ENCODE peak calls at places on chromosome 6, in six cellular contexts. One of them, this sample, is unnamed.

GRCh38 chr6:111776236-111777189 is 96.7 kb downstream of the FYN start:
- DNase-seq in GM20000: no peak
- DNase-seq in pancreas: no peak
- DNase-seq in cardiac fibroblast: no peak
- DNase-seq in fibroblast of mammary gland: no peak
- DNase-seq in progenitor cell of endocrine pancreas: no peak
- DNase-seq in this sample: no peak

GRCh38 chr6:31834704-31835375 is 7.3 kb downstream of the HSPA1B start:
- DNase-seq in GM20000: peak
- DNase-seq in pancreas: peak
- DNase-seq in cardiac fibroblast: no peak
- DNase-seq in fibroblast of mammary gland: no peak
- DNase-seq in progenitor cell of endocrine pancreas: peak
- DNase-seq in this sample: peak

GRCh38 chr6:33826537-33826936 is 22.7 kb upstream of the MLN start:
- DNase-seq in GM20000: no peak
- DNase-seq in pancreas: no peak
- DNase-seq in cardiac fibroblast: no peak
- DNase-seq in fibroblast of mammary gland: no peak
- DNase-seq in progenitor cell of endocrine pancreas: no peak
- DNase-seq in this sample: no peak

GRCh38 chr6:155521719-155522118 is 66.1 kb upstream of the NOX3 start:
- DNase-seq in GM20000: no peak
- DNase-seq in pancreas: no peak
- DNase-seq in cardiac fibroblast: peak
- DNase-seq in fibroblast of mammary gland: peak
- DNase-seq in progenitor cell of endocrine pancreas: no peak
- DNase-seq in this sample: no peak

GRCh38 chr6:20227350-20227749 is 15.1 kb upstream of the MBOAT1 start:
- DNase-seq in GM20000: no peak
- DNase-seq in pancreas: no peak
- DNase-seq in cardiac fibroblast: no peak
- DNase-seq in fibroblast of mammary gland: no peak
- DNase-seq in progenitor cell of endocrine pancreas: no peak
- DNase-seq in this sample: no peak

GRCh38 chr6:71473908-71474307 is 185.3 kb downstream of the OGFRL1 start:
- DNase-seq in GM20000: no peak
- DNase-seq in pancreas: no peak
- DNase-seq in cardiac fibroblast: peak
- DNase-seq in fibroblast of mammary gland: peak
- DNase-seq in progenitor cell of endocrine pancreas: no peak
- DNase-seq in this sample: no peak

GRCh38 chr6:116975600-116975999 is 98.6 kb downstream of the RFX6 start:
- DNase-seq in GM20000: no peak
- DNase-seq in pancreas: no peak
- DNase-seq in cardiac fibroblast: peak
- DNase-seq in fibroblast of mammary gland: peak
- DNase-seq in progenitor cell of endocrine pancreas: no peak
- DNase-seq in this sample: no peak

GRCh38 chr6:2404211-2404929 is 159.0 kb upstream of the GMDS start:
- DNase-seq in GM20000: no peak
- DNase-seq in pancreas: no peak
- DNase-seq in cardiac fibroblast: no peak
- DNase-seq in fibroblast of mammary gland: no peak
- DNase-seq in progenitor cell of endocrine pancreas: no peak
- DNase-seq in this sample: no peak

GRCh38 chr6:163780993-163781392 is 366.5 kb downstream of the QKI start:
- DNase-seq in GM20000: no peak
- DNase-seq in pancreas: no peak
- DNase-seq in cardiac fibroblast: no peak
- DNase-seq in fibroblast of mammary gland: no peak
- DNase-seq in progenitor cell of endocrine pancreas: no peak
- DNase-seq in this sample: peak

GRCh38 chr6:132969188-132969587 is 154.8 kb downstream of the RPS12 start:
- DNase-seq in GM20000: no peak
- DNase-seq in pancreas: no peak
- DNase-seq in cardiac fibroblast: no peak
- DNase-seq in fibroblast of mammary gland: peak
- DNase-seq in progenitor cell of endocrine pancreas: no peak
- DNase-seq in this sample: no peak

GRCh38 chr6:38638941-38639497 is 710 bp downstream of the BTBD9 start:
- DNase-seq in GM20000: peak
- DNase-seq in pancreas: no peak
- DNase-seq in cardiac fibroblast: peak
- DNase-seq in fibroblast of mammary gland: peak
- DNase-seq in progenitor cell of endocrine pancreas: peak
- DNase-seq in this sample: peak

GRCh38 chr6:54865091-54865631 is 18.6 kb downstream of the FAM83B start:
- DNase-seq in GM20000: no peak
- DNase-seq in pancreas: no peak
- DNase-seq in cardiac fibroblast: no peak
- DNase-seq in fibroblast of mammary gland: no peak
- DNase-seq in progenitor cell of endocrine pancreas: no peak
- DNase-seq in this sample: no peak

DNA sequence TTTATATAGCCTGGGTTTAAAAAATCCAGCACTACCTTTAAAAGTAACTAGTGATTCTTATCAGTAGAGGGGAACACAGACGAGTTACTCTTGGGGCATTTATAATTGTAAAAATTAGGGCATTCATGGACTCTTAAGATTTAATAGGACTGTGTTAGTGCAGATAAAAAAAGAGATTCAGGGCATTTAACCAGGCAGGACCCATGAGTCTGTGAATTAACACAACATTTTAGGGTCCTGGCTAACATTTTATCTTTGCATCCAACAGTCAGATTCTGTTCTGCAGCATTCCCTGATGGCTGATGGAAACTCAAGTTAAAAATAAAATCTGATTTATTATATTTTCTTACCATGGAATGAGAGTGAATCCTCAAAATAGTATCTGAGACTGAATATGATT is 774.3 kb downstream of the PHF3 start:
- DNase-seq in GM20000: no peak
- DNase-seq in pancreas: no peak
- DNase-seq in cardiac fibroblast: no peak
- DNase-seq in fibroblast of mammary gland: no peak
- DNase-seq in progenitor cell of endocrine pancreas: no peak
- DNase-seq in this sample: no peak
- TF ChIP-seq CTCF in GM20000: no peak
- TF ChIP-seq CTCF in pancreas: no peak
- TF ChIP-seq CTCF in cardiac fibroblast: no peak
- TF ChIP-seq CTCF in fibroblast of mammary gland: no peak
- TF ChIP-seq CTCF in progenitor cell of endocrine pancreas: no peak
- TF ChIP-seq CTCF in this sample: no peak

DNA sequence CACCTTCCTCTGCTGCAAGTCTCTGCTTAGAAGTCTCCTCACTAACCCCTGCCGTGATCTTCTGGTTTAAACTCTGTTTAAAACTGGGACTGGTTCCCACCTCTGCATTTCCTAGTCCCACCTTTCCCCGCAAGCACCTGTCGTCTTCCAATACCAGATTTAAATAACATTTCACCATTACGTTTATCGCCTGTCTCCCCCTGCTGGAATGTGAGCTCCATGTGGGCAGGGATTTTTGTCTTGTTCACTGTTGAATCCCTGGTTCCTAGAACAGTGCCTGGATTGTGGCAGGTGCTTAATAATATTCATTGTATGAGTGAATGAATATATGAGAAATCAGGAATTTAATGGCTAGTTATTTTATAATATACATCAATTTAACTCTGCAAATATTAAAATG is 2.7 kb downstream of the GUCA1A start:
- DNase-seq in GM20000: no peak
- DNase-seq in pancreas: no peak
- DNase-seq in cardiac fibroblast: peak
- DNase-seq in fibroblast of mammary gland: no peak
- DNase-seq in progenitor cell of endocrine pancreas: no peak
- DNase-seq in this sample: no peak
- TF ChIP-seq CTCF in GM20000: no peak
- TF ChIP-seq CTCF in pancreas: no peak
- TF ChIP-seq CTCF in cardiac fibroblast: peak
- TF ChIP-seq CTCF in fibroblast of mammary gland: peak
- TF ChIP-seq CTCF in progenitor cell of endocrine pancreas: peak
- TF ChIP-seq CTCF in this sample: no peak

DNA sequence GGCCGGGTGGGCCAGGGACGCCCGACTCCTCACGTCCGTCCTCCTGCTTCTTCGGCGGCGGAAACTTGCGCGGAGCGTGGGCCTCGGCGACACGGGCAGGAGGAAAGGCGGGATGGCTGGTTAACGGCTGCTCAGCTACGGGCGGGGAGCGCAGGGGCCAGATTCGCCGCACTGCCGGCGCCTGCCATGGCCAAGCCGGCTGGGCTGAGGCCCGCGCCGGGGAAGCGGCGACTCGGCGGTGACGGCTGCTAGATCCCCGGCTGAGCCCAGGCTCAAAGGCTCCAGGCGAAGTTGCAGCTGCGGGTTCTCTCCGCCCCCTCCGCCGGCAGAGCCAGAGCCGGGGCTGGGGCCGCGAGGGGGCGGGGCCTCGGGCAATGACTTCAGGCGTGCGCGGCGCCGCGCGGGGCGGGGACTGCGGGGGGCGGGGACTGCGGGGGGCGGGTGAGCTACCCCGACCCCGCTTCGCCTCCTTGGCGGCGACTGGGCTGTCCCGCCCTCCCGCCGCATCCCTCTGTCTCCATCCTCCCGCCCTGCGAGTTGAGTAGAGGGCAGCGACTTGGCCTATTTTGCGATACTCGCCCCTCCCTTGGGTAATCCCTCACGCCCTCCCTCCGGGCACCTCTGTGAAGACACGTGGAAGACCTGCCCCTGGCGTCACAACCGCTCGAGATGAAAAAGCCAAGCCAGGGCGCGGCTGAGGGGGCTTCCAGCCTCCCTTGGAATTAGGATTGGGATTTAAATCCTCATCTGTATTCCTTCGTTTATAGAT is at the start of gene CEP85L:
- DNase-seq in GM20000: peak
- DNase-seq in pancreas: peak
- DNase-seq in cardiac fibroblast: peak
- DNase-seq in fibroblast of mammary gland: peak
- DNase-seq in progenitor cell of endocrine pancreas: peak
- DNase-seq in this sample: peak
- TF ChIP-seq CTCF in GM20000: no peak
- TF ChIP-seq CTCF in pancreas: no peak
- TF ChIP-seq CTCF in cardiac fibroblast: no peak
- TF ChIP-seq CTCF in fibroblast of mammary gland: no peak
- TF ChIP-seq CTCF in progenitor cell of endocrine pancreas: no peak
- TF ChIP-seq CTCF in this sample: no peak

GRCh38 chr6:144150673-144151009 is 324 bp downstream of the STX11 start:
- DNase-seq in GM20000: peak
- DNase-seq in pancreas: no peak
- DNase-seq in cardiac fibroblast: peak
- DNase-seq in fibroblast of mammary gland: peak
- DNase-seq in progenitor cell of endocrine pancreas: peak
- DNase-seq in this sample: no peak

GRCh38 chr6:144151010-144151727 is 852 bp downstream of the STX11 start:
- DNase-seq in GM20000: peak
- DNase-seq in pancreas: no peak
- DNase-seq in cardiac fibroblast: peak
- DNase-seq in fibroblast of mammary gland: no peak
- DNase-seq in progenitor cell of endocrine pancreas: no peak
- DNase-seq in this sample: no peak

GRCh38 chr6:144149558-144149893 is 791 bp upstream of the STX11 start:
- DNase-seq in GM20000: no peak
- DNase-seq in pancreas: peak
- DNase-seq in cardiac fibroblast: no peak
- DNase-seq in fibroblast of mammary gland: no peak
- DNase-seq in progenitor cell of endocrine pancreas: no peak
- DNase-seq in this sample: no peak

GRCh38 chr6:144148891-144149290 is 1.4 kb upstream of the STX11 start:
- DNase-seq in GM20000: no peak
- DNase-seq in pancreas: no peak
- DNase-seq in cardiac fibroblast: peak
- DNase-seq in fibroblast of mammary gland: peak
- DNase-seq in progenitor cell of endocrine pancreas: no peak
- DNase-seq in this sample: no peak

GRCh38 chr6:144149894-144150672 is at the start of gene STX11:
- DNase-seq in GM20000: peak
- DNase-seq in pancreas: peak
- DNase-seq in cardiac fibroblast: peak
- DNase-seq in fibroblast of mammary gland: peak
- DNase-seq in progenitor cell of endocrine pancreas: peak
- DNase-seq in this sample: peak
- TF ChIP-seq CTCF in GM20000: no peak
- TF ChIP-seq CTCF in pancreas: no peak
- TF ChIP-seq CTCF in cardiac fibroblast: no peak
- TF ChIP-seq CTCF in fibroblast of mammary gland: no peak
- TF ChIP-seq CTCF in progenitor cell of endocrine pancreas: no peak
- TF ChIP-seq CTCF in this sample: no peak

GRCh38 chr6:69232506-69233194 is 564.2 kb downstream of the LMBRD1 start:
- DNase-seq in GM20000: peak
- DNase-seq in pancreas: peak
- DNase-seq in cardiac fibroblast: peak
- DNase-seq in fibroblast of mammary gland: peak
- DNase-seq in progenitor cell of endocrine pancreas: peak
- DNase-seq in this sample: peak
- TF ChIP-seq CTCF in GM20000: no peak
- TF ChIP-seq CTCF in pancreas: no peak
- TF ChIP-seq CTCF in cardiac fibroblast: no peak
- TF ChIP-seq CTCF in fibroblast of mammary gland: no peak
- TF ChIP-seq CTCF in progenitor cell of endocrine pancreas: no peak
- TF ChIP-seq CTCF in this sample: no peak

This sample was measured in nephron progenitor cell.